ENCODE peak calls at places on chromosomes 2 and 18, in four cellular contexts. G is T-helper 9 cell; F is esophagus squamous epithelium; N is activated CD4-positive, CD25-positive, alpha-beta regulatory T cell treated with anti-CD3 and anti-CD28 coated beads, Interleukin-2, amount 50 U/mL, for 16 hours. Z is an unnamed sample.
A peak's percentile ranks its signal among the peaks of the same experiment; 100 is the strongest.

GRCh38 chr18:12029786-12030571 is 48.7 kb downstream of the IMPA2 start:
- DNase-seq in F (no peak), N (no peak), G (no peak), Z (no peak)

GRCh38 chr2:166044853-166045483 is 82.9 kb downstream of the SCN1A start:
- DNase-seq in F (no peak), G (no peak), N (no peak), Z (no peak)

GRCh38 chr2:106062627-106063026 is 131.5 kb downstream of the UXS1 start:
- DNase-seq in N (no peak), G (no peak), F (no peak), Z (no peak)

GRCh38 chr2:232260075-232260474 is 118.5 kb upstream of the ALPP start:
- DNase-seq in G (no peak), F (no peak), N (no peak), Z (no peak)

GRCh38 chr2:67668538-67668937 is 271.4 kb downstream of the ETAA1 start:
- DNase-seq in N (no peak), G (no peak), F (no peak), Z (no peak)

GRCh38 chr18:2173464-2173863 is 397.8 kb downstream of the METTL4 start:
- DNase-seq in G (no peak), N (no peak), F (no peak), Z (no peak)

GRCh38 chr2:65420712-65421431 is 11.5 kb downstream of the SPRED2 start:
- DNase-seq in N (no peak), G (no peak), F (no peak), Z (peak; percentile 68)

GRCh38 chr2:132439703-132440398 is 23.2 kb downstream of the GPR39 start:
- DNase-seq in G (no peak), N (no peak), F (no peak), Z (no peak)

GRCh38 chr18:52903858-52904257 is 563.9 kb downstream of the DCC start:
- DNase-seq in F (no peak), N (no peak), G (no peak), Z (peak; percentile 62)

GRCh38 chr2:239805414-239805813 is 219.7 kb downstream of the NDUFA10 start:
- DNase-seq in G (no peak), F (no peak), N (no peak), Z (no peak)

GRCh38 chr18:36610716-36611115 is 218.1 kb downstream of the TPGS2 start:
- DNase-seq in N (no peak), F (no peak), G (no peak), Z (no peak)

GRCh38 chr18:54740146-54740844 is 88.0 kb upstream of the RAB27B start:
- DNase-seq in F (no peak), G (no peak), N (no peak), Z (no peak)

GRCh38 chr18:9808530-9809241 is 77.1 kb upstream of the TXNDC2 start:
- DNase-seq in F (no peak), N (no peak), G (no peak), Z (no peak)

GRCh38 chr2:168403736-168404135 is 52.3 kb upstream of the CERS6 start:
- DNase-seq in G (no peak), F (no peak), N (no peak), Z (no peak)

GRCh38 chr18:48860276-48861180 is 90.2 kb downstream of the SMAD7 start:
- DNase-seq in F (no peak), G (no peak), N (no peak), Z (no peak)

GRCh38 chr18:24546304-24546703 is 85.9 kb downstream of the HRH4 start:
- DNase-seq in F (no peak), N (no peak), G (no peak), Z (no peak)

GRCh38 chr2:10912076-10912731 is 470 bp downstream of the KCNF1 start:
- DNase-seq in F (no peak), G (no peak), N (no peak), Z (no peak)

GRCh38 chr2:60998628-60999545 is 18.6 kb upstream of the PEX13 start:
- DNase-seq in G (no peak), N (no peak), F (no peak), Z (peak; percentile 92)

GRCh38 chr2:157790780-157791179 is 85.3 kb downstream of the ACVR1 start:
- DNase-seq in N (no peak), G (no peak), F (no peak), Z (no peak)

GRCh38 chr2:196403471-196403870 is 232.1 kb upstream of the STK17B start:
- DNase-seq in G (no peak), N (no peak), F (no peak), Z (no peak)

GRCh38 chr2:59282374-59283057 is 1041.4 kb upstream of the FANCL start:
- DNase-seq in N (no peak), F (no peak), G (no peak), Z (no peak)

GRCh38 chr2:111930875-111931274 is 32.5 kb downstream of the MERTK start:
- DNase-seq in F (no peak), N (no peak), G (no peak), Z (no peak)

GRCh38 chr2:176018708-176019107 is 16.6 kb upstream of the LNPK start:
- DNase-seq in F (no peak), G (no peak), N (no peak), Z (no peak)

GRCh38 chr2:154700142-154700541 is 1.6 kb downstream of the KCNJ3 start:
- DNase-seq in G (no peak), F (no peak), N (no peak), Z (no peak)

GRCh38 chr2:112290098-112290497 is 14.7 kb downstream of the ZC3H6 start:
- DNase-seq in F (no peak), G (no peak), N (no peak), Z (no peak)

GRCh38 chr2:203164311-203164935 is 74.4 kb upstream of the CYP20A1 start:
- DNase-seq in G (no peak), F (no peak), N (no peak), Z (no peak)

GRCh38 chr2:169363570-169364150 is 1.3 kb upstream of the LRP2 start:
- DNase-seq in N (no peak), F (no peak), G (peak; percentile 19), Z (peak; percentile 54)

GRCh38 chr2:236207472-236207871 is 39.3 kb upstream of the GBX2 start:
- DNase-seq in N (no peak), G (no peak), F (no peak), Z (no peak)

GRCh38 chr18:68484241-68484640 is 230.7 kb downstream of the TMX3 start:
- DNase-seq in G (no peak), F (no peak), N (no peak), Z (no peak)

GRCh38 chr2:164840930-164841718 is 499 bp downstream of the COBLL1 start:
- DNase-seq in F (no peak), N (no peak), G (no peak), Z (peak; percentile 44)

GRCh38 chr2:17583166-17583565 is 42.7 kb downstream of the VSNL1 start:
- DNase-seq in N (no peak), G (no peak), F (no peak), Z (no peak)

GRCh38 chr2:190443778-190444481 is 35.8 kb downstream of the MFSD6 start:
- DNase-seq in G (no peak), N (no peak), F (no peak), Z (no peak)

GRCh38 chr2:7115364-7115763 is 198.2 kb downstream of the RNF144A start:
- DNase-seq in F (no peak), N (no peak), G (no peak), Z (no peak)

GRCh38 chr2:237120956-237121720 is 35.4 kb downstream of the COPS8 start:
- DNase-seq in F (no peak), N (no peak), G (no peak), Z (no peak)

GRCh38 chr2:200748779-200749178 is 62.9 kb upstream of the BZW1 start:
- DNase-seq in N (no peak), F (no peak), G (no peak), Z (no peak)

Z was measured in Karpas-422.